ENCODE peak calls at places on chromosomes 6 and 20, in four cellular contexts. D is prostate gland, J is left lung, W is pancreas. Q is an unnamed sample. For H3K27me3 and H3K36me3, the result is how much of the 10 kb centered on the place peaks cover.

GRCh38 chr6:159984268-159984786 is 15.4 kb downstream of the IGF2R start:
- DNase-seq in D (no peak), J (no peak), W (no peak), Q (peak)

GRCh38 chr6:140012146-140012545 is 637.7 kb upstream of the CITED2 start:
- DNase-seq in D (no peak), J (no peak), W (no peak), Q (no peak)

GRCh38 chr6:118187568-118188164 is 280.6 kb downstream of the SLC35F1 start:
- DNase-seq in D (no peak), J (no peak), W (no peak), Q (peak)

GRCh38 chr6:53168516-53169257 is 20.0 kb upstream of the GCM1 start:
- DNase-seq in D (no peak), J (no peak), W (no peak), Q (peak)

GRCh38 chr6:21277601-21278043 is 315.9 kb upstream of the SOX4 start:
- DNase-seq in D (no peak), J (no peak), W (no peak), Q (no peak)

GRCh38 chr6:113362542-113363430 is 494.4 kb upstream of the MARCKS start:
- DNase-seq in D (no peak), J (no peak), W (no peak), Q (peak)

GRCh38 chr6:134640975-134641429 is 308.9 kb downstream of the ALDH8A1 start:
- DNase-seq in D (peak), J (no peak), W (peak), Q (peak)

GRCh38 chr6:71879016-71879415 is 7.3 kb upstream of the RIMS1 start:
- DNase-seq in D (no peak), J (no peak), W (no peak), Q (peak)

GRCh38 chr6:34130870-34131269 is 15.0 kb downstream of the GRM4 start:
- DNase-seq in D (no peak), J (no peak), W (no peak), Q (no peak)

GRCh38 chr20:45685896-45686295 is 15.9 kb upstream of the WFDC11 start:
- DNase-seq in D (no peak), J (no peak), W (no peak), Q (no peak)

GRCh38 chr20:14951707-14952106 is 614.3 kb upstream of the FLRT3 start:
- DNase-seq in D (no peak), J (no peak), W (no peak), Q (peak)

GRCh38 chr6:112416885-112417284 is 69.8 kb downstream of the RFPL4B start:
- DNase-seq in D (no peak), J (no peak), W (no peak), Q (peak)

GRCh38 chr20:33209789-33210188 is 7.4 kb upstream of the BPIFA3 start:
- DNase-seq in D (peak), J (peak), W (peak), Q (peak)

GRCh38 chr20:29410805-29411457 is 1846.5 kb upstream of the DEFB115 start:
- DNase-seq in D (no peak), J (no peak), W (peak), Q (no peak)

GRCh38 chr6:75546401-75546800 is 52.8 kb upstream of the FILIP1 start:
- DNase-seq in D (no peak), J (no peak), W (no peak), Q (peak)

GRCh38 chr6:142376115-142376514 is 74.3 kb downstream of the ADGRG6 start:
- DNase-seq in D (no peak), J (no peak), W (no peak), Q (no peak)

GRCh38 chr20:23305098-23305497 is 45.5 kb upstream of the NXT1 start:
- DNase-seq in D (no peak), J (no peak), W (no peak), Q (peak)

GRCh38 chr20:52859156-52859887 is 112.8 kb upstream of the TSHZ2 start:
- DNase-seq in D (no peak), J (no peak), W (no peak), Q (no peak)

GRCh38 chr20:59030911-59031310 is 1.2 kb downstream of the ATP5F1E start:
- DNase-seq in D (no peak), J (no peak), W (no peak), Q (no peak)

GRCh38 chr6:41278699-41279405 is 7.6 kb downstream of the TREM1 start:
- DNase-seq in D (peak), J (no peak), W (no peak), Q (no peak)

GRCh38 chr20:62716941-62717310 is 8.3 kb downstream of the NTSR1 start:
- DNase-seq in D (no peak), J (no peak), W (no peak), Q (no peak)

GRCh38 chr6:33116881-33117711 is 41.3 kb downstream of the HLA-DPB1 start:
- DNase-seq in D (no peak), J (peak), W (peak), Q (peak)

GRCh38 chr20:8627386-8628030 is 441.4 kb upstream of the PLCB4 start:
- DNase-seq in D (no peak), J (no peak), W (no peak), Q (no peak)

GRCh38 chr20:1112908-1113307 is 5.5 kb upstream of the PSMF1 start:
- DNase-seq in D (no peak), J (no peak), W (no peak), Q (no peak)

GRCh38 chr6:149060985-149061760 is 256.3 kb upstream of the TAB2 start:
- DNase-seq in D (no peak), J (no peak), W (no peak), Q (peak)

GRCh38 chr20:5074050-5074674 is 45.6 kb downstream of the PCNA start:
- DNase-seq in D (no peak), J (no peak), W (no peak), Q (no peak)

DNA sequence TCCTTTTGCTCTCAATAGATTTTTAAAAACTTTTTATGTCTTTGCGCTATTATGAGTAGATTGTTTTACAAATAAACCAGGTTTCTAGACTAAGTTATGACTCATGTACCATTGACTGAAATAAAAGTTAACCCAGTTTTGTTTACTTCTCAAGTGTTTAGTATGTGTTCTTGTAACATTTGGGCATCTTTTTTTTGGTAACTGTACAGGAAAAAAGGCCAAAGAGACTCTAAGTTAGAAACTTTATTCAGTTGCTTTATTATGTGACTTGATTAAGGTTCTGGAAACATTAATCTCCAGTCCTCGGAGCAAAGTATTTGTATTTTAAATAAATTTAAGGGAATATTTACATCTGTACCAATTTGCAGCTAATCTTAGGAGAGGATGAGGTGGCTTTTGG is 2.9 kb downstream of the NKAIN2 start:
- DNase-seq in D (no peak), J (no peak), W (no peak), Q (no peak)
- H3K27me3 ChIP-seq in D (under half), J (under half), W (under half), Q (under half)

DNA sequence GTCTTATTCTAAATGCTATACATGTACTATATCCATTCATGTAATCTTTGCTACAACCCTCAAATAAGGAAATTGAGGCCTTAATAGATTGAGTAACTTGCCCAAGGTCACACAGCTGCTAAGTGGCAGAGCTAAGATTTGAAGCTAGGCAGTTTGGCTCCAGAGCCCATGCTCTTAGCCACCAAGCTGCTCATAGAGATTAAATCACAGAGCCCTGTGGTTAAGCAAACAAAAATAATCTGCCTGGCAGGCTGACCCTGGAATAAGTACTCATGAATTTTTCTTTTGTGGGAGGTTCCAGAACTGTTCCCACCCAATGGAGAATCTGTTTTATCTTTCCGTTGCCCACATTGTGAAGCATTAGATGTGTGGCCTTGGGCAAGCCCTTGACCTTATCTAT is 7.4 kb downstream of the AAR2 start:
- DNase-seq in D (no peak), J (no peak), W (no peak), Q (no peak)
- H3K36me3 ChIP-seq in D (under half), J (under half), W (under half), Q (half or more)

GRCh38 chr6:54847799-54848597 is 1.4 kb downstream of the FAM83B start:
- DNase-seq in D (peak), J (no peak), W (no peak), Q (peak)
- H3K27me3 ChIP-seq in D (under half), J (under half), W (under half), Q (under half)

DNA sequence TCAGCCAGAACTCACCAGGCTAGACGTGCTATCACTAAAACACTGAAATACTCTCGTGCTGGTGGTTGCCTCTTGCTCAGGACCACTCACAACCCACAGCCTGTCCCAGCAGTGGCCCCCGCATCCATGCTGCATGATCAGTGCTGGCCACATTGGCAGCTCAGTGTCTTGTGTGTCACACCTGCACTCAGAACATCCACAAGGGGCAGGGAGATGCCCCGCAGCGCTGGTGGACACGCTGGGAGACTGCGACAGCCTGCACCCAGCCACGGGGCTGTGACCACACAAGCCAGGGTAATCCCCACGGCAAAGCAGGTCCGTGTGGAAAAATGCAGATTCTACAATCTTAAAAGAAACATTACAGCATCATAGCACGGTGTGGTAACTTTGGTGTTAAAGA is 23.9 kb upstream of the APMAP start:
- DNase-seq in D (no peak), J (no peak), W (peak), Q (no peak)
- H3K36me3 ChIP-seq in D (under half), J (under half), W (under half), Q (half or more)

GRCh38 chr20:12614764-12615163 is 394.0 kb upstream of the SPTLC3 start:
- DNase-seq in D (no peak), J (no peak), W (no peak), Q (no peak)

DNA sequence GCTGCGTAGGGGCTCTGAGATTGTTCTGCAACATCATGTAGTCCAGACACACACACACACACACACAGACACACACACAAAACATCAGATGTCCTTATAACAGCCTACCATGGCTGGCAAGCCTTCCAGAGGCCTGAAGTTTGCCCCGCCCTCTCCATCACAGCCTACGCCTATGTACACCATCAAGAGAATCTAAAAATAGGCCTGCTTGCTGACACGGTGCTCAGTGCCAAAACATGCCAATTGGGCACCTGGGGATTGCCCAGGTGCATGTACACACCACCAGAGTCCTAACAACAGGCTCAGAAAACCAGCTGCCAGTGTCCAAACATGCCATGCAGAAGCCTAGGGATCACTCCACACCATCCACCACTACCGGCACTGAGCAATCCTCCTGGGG is 391.7 kb upstream of the SPTLC3 start:
- DNase-seq in D (no peak), J (no peak), W (no peak), Q (no peak)
- H3K27me3 ChIP-seq in D (under half), J (under half), W (under half), Q (under half)

DNA sequence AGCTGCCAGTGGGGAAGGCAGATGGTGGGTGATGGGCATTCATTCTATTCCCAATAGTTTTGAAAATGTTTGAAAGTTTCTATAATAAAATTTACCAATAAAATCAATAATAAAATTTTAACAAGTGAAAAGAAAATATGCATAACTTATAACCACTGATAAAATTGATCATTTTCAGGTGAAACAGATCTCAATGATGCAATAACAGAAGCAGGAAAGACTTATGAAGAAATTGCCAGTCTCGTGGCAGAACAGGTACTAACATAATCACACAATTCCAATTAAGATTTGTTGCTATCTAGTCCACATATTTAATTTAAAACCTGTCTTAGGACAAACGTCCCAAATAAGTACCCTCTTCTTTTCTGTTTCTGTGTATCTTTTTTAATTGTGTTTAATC is 45.9 kb upstream of the SYNJ2 start:
- DNase-seq in D (no peak), J (no peak), W (no peak), Q (no peak)
- H3K36me3 ChIP-seq in D (under half), J (under half), W (under half), Q (half or more)

Q was measured in adipocyte.